ENCODE peak calls at places on chromosomes 7 and 10, in five cellular contexts. S, J, Q, V and R are unnamed samples.

GRCh38 chr10:30114871-30115270 is 55.5 kb upstream of the JCAD start:
- DNase-seq in S (no peak), J (peak; percentile 79), Q (peak; percentile 75), V (no peak), R (no peak)

GRCh38 chr7:116392806-116393205 is 106.7 kb upstream of the CAV2 start:
- DNase-seq in V (no peak), Q (no peak), J (no peak), S (no peak), R (no peak)

GRCh38 chr7:46486264-46487206 is 565.5 kb upstream of the IGFBP3 start:
- DNase-seq in V (peak; percentile 35), J (peak; percentile 84), S (no peak), Q (no peak), R (peak; percentile 71)

GRCh38 chr7:5088906-5089305 is 43.2 kb downstream of the RBAK start:
- DNase-seq in V (no peak), J (no peak), Q (no peak), S (no peak), R (no peak)

GRCh38 chr7:101347477-101347876 is 15.2 kb upstream of the COL26A1 start:
- DNase-seq in V (no peak), S (no peak), J (no peak), Q (no peak), R (no peak)

GRCh38 chr10:43955002-43955596 is 306.4 kb upstream of the ZNF32 start:
- DNase-seq in J (no peak), S (no peak), V (no peak), Q (no peak), R (no peak)

GRCh38 chr10:82252081-82252480 is 377.1 kb downstream of the NRG3 start:
- DNase-seq in V (no peak), S (no peak), Q (no peak), J (no peak), R (no peak)

GRCh38 chr10:69760086-69760485 is 41.6 kb upstream of the COL13A1 start:
- DNase-seq in V (no peak), S (no peak), J (peak; percentile 10), Q (no peak), R (no peak)

GRCh38 chr10:125003146-125003900 is 61.4 kb downstream of the ZRANB1 start:
- DNase-seq in Q (no peak), S (peak; percentile 38), J (peak; percentile 61), V (no peak), R (no peak)

GRCh38 chr10:101493782-101494281 is 94.2 kb downstream of the POLL start:
- DNase-seq in Q (no peak), V (no peak), J (no peak), S (no peak), R (no peak)

GRCh38 chr10:80468002-80468401 is 13.9 kb downstream of the TSPAN14 start:
- DNase-seq in V (peak; percentile 32), Q (peak; percentile 67), S (peak; percentile 88), J (peak; percentile 80), R (peak; percentile 88)

GRCh38 chr7:11792122-11792521 is 39.9 kb downstream of the THSD7A start:
- DNase-seq in V (no peak), S (no peak), J (no peak), Q (no peak), R (no peak)

GRCh38 chr7:99478464-99479440 is 6.1 kb downstream of the ZNF789 start:
- DNase-seq in V (no peak), Q (no peak), S (no peak), J (no peak), R (no peak)

GRCh38 chr7:27933691-27934565 is 194.0 kb downstream of the TAX1BP1 start:
- DNase-seq in S (no peak), J (no peak), Q (no peak), V (no peak), R (no peak)

GRCh38 chr10:99784025-99784730 is 1.7 kb downstream of the ABCC2 start:
- DNase-seq in S (no peak), V (no peak), Q (no peak), J (no peak), R (no peak)

GRCh38 chr7:36154255-36155212 is 1.5 kb downstream of the EEPD1 start:
- DNase-seq in Q (no peak), S (peak; percentile 47), J (peak; percentile 75), V (peak; percentile 33), R (no peak)

GRCh38 chr7:106767498-106768323 is 97.4 kb upstream of the PIK3CG start:
- DNase-seq in Q (no peak), S (no peak), J (no peak), V (no peak), R (no peak)

GRCh38 chr7:135291809-135292253 is 58.2 kb downstream of the STRA8 start:
- DNase-seq in S (no peak), V (no peak), Q (no peak), J (no peak), R (no peak)

GRCh38 chr10:114925675-114926204 is 12.3 kb upstream of the TRUB1 start:
- DNase-seq in V (no peak), J (no peak), S (no peak), Q (no peak), R (no peak)

GRCh38 chr7:85215098-85215497 is 28.2 kb upstream of the SEMA3D start:
- DNase-seq in J (no peak), V (no peak), S (no peak), Q (no peak), R (no peak)

GRCh38 chr10:119759832-119760231 is 34.0 kb downstream of the INPP5F start:
- DNase-seq in S (no peak), J (no peak), Q (no peak), V (no peak), R (no peak)

DNA sequence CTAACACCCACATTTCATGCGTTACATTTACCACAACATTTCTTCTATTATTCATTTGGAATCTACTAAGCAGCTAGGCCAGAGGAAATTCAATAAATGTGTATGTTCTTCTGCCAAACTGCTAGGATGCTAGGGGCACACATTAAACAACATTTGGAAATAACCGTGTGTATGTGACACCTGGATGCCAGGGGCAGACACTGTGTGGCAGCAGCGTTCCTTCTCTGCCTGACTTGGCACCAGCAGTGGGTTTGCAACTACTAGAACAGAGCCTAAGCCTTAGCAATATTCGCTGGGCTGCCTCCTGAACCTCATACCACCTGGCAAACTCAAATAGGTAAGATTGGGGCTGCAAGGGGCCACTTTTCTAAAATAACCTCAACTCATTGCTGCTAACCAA is 182.1 kb downstream of the CHCHD3 start:
- DNase-seq in S (no peak), Q (no peak), V (no peak), J (no peak), R (no peak)
- TF ChIP-seq CTCF in S (no peak), Q (no peak), V (no peak), J (no peak), R (no peak)

GRCh38 chr7:137469191-137469811 is 125.8 kb upstream of the PTN start:
- DNase-seq in V (no peak), S (no peak), J (no peak), Q (no peak), R (no peak)

GRCh38 chr7:137474627-137475026 is 131.1 kb upstream of the PTN start:
- DNase-seq in Q (no peak), V (no peak), S (no peak), J (no peak), R (no peak)

GRCh38 chr7:137475966-137476365 is 132.4 kb upstream of the PTN start:
- DNase-seq in J (no peak), S (no peak), Q (no peak), V (no peak), R (no peak)

GRCh38 chr7:137469858-137470257 is 126.3 kb upstream of the PTN start:
- DNase-seq in S (no peak), V (no peak), J (no peak), Q (no peak), R (no peak)

GRCh38 chr7:137471128-137471527 is 127.6 kb upstream of the PTN start:
- DNase-seq in S (no peak), V (no peak), Q (no peak), J (no peak), R (no peak)
- TF ChIP-seq POLR2A in S (no peak), V (no peak), Q (no peak), J (no peak), R (no peak)

GRCh38 chr7:38312776-38313175 is 39.3 kb upstream of the TARP start:
- DNase-seq in S (no peak), Q (no peak), J (no peak), V (no peak), R (no peak)
- H3K27ac ChIP-seq in S (no peak overlapping the region), Q (no peak overlapping the region), J (peak overlapping the region; percentile 15), V (peak overlapping the region; percentile 52), R (peak overlapping the region; percentile 49)

GRCh38 chr7:1811850-1812692 is 142.0 kb downstream of the ELFN1 start:
- DNase-seq in J (peak; percentile 42), S (no peak), V (no peak), Q (no peak), R (no peak)
- TF ChIP-seq CTCF in J (no peak), S (no peak), V (no peak), Q (no peak), R (peak; percentile 47)

DNA sequence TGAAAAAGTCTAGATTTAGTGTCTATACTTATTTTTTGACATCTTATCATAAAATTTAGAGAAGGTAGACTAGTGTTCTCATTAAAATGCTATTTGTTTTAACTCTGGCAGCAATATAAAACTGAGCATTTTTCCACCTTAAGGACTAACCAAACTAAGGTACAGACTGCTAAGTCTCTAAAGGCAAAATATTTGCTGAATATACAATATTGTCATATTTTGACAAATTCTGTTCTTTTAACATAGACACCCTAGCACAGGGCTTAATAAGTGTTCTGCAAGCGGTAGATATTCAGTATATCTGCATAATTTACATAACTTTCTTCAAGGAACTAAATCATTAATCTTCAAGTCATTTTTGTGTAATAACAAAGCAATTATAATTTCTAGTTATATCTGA is 8.6 kb downstream of the RTKN2 start:
- DNase-seq in J (no peak), V (no peak), Q (no peak), S (no peak), R (no peak)
- TF ChIP-seq POLR2A in J (no peak), V (no peak), Q (no peak), S (no peak), R (no peak)

GRCh38 chr7:48106906-48107659 is 18.0 kb downstream of the UPP1 start:
- DNase-seq in J (no peak), S (no peak), V (no peak), Q (no peak), R (no peak)

GRCh38 chr7:48110868-48111267 is 21.8 kb downstream of the UPP1 start:
- DNase-seq in S (no peak), J (no peak), Q (no peak), V (no peak), R (no peak)

GRCh38 chr7:48108959-48109847 is 20.1 kb downstream of the UPP1 start:
- DNase-seq in J (no peak), S (no peak), Q (no peak), V (no peak), R (no peak)

GRCh38 chr7:48109848-48110663 is 21.0 kb downstream of the UPP1 start:
- DNase-seq in V (peak; percentile 42), S (peak; percentile 78), Q (peak; percentile 90), J (peak; percentile 82), R (peak; percentile 67)

GRCh38 chr7:48107926-48108472 is 18.9 kb downstream of the UPP1 start:
- DNase-seq in J (no peak), V (no peak), Q (no peak), S (no peak), R (no peak)
- H3K27ac ChIP-seq in J (no peak overlapping the region), V (no peak overlapping the region), Q (no peak overlapping the region), S (no peak overlapping the region), R (no peak overlapping the region)